ENCODE peak calls at places on chromosomes 6 and 20, in eight cellular contexts. S is endothelial cell; W is NCI-H1092; V is NK-92 treated with Interleukin-12 subunit alpha and Interleukin-12 subunit beta, amount 100 ng/mL, for 24 hours; B is NCI-H226; K is neural progenitor cell; D is activated CD4-positive, alpha-beta T cell treated with anti-CD3 and anti-CD28 coated beads for 36 hours; H is T-helper 9 cell. F is an unnamed sample.

GRCh38 chr6:144334150-144334708 is 49.1 kb downstream of the UTRN start:
- DNase-seq in B (no peak), S (no peak), D (peak; percentile 81), H (peak; percentile 45), K (no peak), W (no peak), V (peak; percentile 90), F (no peak)

GRCh38 chr20:35575958-35576357 is 34.1 kb downstream of the ERGIC3 start:
- DNase-seq in K (no peak), W (no peak), H (no peak), D (no peak), B (no peak), V (no peak), S (no peak), F (no peak)

GRCh38 chr20:37336369-37337207 is 9.4 kb upstream of the SRC start:
- DNase-seq in S (peak; percentile 46), K (peak; percentile 67), H (no peak), W (no peak), D (peak; percentile 79), B (no peak), V (no peak), F (no peak)

GRCh38 chr20:49750611-49751396 is 37.1 kb upstream of the B4GALT5 start:
- DNase-seq in V (peak; percentile 13), D (peak; percentile 18), S (no peak), B (no peak), W (no peak), K (no peak), H (no peak), F (no peak)

GRCh38 chr6:17012421-17013225 is 89.2 kb upstream of the STMND1 start:
- DNase-seq in H (no peak), S (peak; percentile 26), K (peak; percentile 54), B (no peak), D (no peak), W (no peak), V (no peak), F (no peak)

GRCh38 chr6:99119109-99120031 is 171.6 kb upstream of the FBXL4 start:
- DNase-seq in W (peak; percentile 22), K (peak; percentile 75), H (no peak), B (peak; percentile 3), S (peak; percentile 57), D (peak; percentile 35), V (no peak), F (no peak)

GRCh38 chr20:695165-695866 is 19.7 kb upstream of the SCRT2 start:
- DNase-seq in K (no peak), W (no peak), B (no peak), V (no peak), H (no peak), D (no peak), S (no peak), F (no peak)

GRCh38 chr6:37654727-37655500 is 42.8 kb downstream of the MDGA1 start:
- DNase-seq in S (no peak), D (no peak), V (no peak), K (no peak), H (no peak), W (no peak), B (no peak), F (no peak)

GRCh38 chr20:18879262-18879661 is 65.7 kb downstream of the SCP2D1 start:
- DNase-seq in V (no peak), S (no peak), B (peak; percentile 37), W (no peak), D (no peak), K (no peak), H (no peak), F (no peak)

GRCh38 chr6:131778134-131778533 is 29.7 kb upstream of the ENPP1 start:
- DNase-seq in H (no peak), D (no peak), S (no peak), V (no peak), K (no peak), B (no peak), W (no peak), F (no peak)

GRCh38 chr6:85343428-85343827 is 106.5 kb upstream of the NT5E start:
- DNase-seq in H (no peak), W (no peak), K (no peak), V (no peak), S (no peak), B (no peak), D (no peak), F (no peak)

GRCh38 chr6:40097590-40097989 is 163.3 kb upstream of the MOCS1 start:
- DNase-seq in D (no peak), B (no peak), S (no peak), K (no peak), W (no peak), H (no peak), V (no peak), F (no peak)

GRCh38 chr6:133502451-133503259 is 261.5 kb downstream of the EYA4 start:
- DNase-seq in K (peak; percentile 3), D (no peak), B (peak; percentile 94), S (no peak), V (no peak), H (no peak), W (peak; percentile 3), F (peak; percentile 89)

GRCh38 chr6:11685411-11686093 is 93.1 kb downstream of the ADTRP start:
- DNase-seq in S (no peak), W (no peak), D (no peak), V (no peak), K (no peak), H (no peak), B (peak; percentile 96), F (peak; percentile 84)

GRCh38 chr20:62972270-62973032 is 19.9 kb downstream of the SLC17A9 start:
- DNase-seq in B (peak; percentile 68), K (peak; percentile 93), W (peak; percentile 72), H (peak; percentile 81), D (peak; percentile 93), S (peak; percentile 94), V (peak; percentile 51), F (peak; percentile 42)

GRCh38 chr6:110897433-110897832 is 22.8 kb downstream of the AMD1 start:
- DNase-seq in V (no peak), S (no peak), H (no peak), D (no peak), K (no peak), W (no peak), B (no peak), F (no peak)

GRCh38 chr20:37903317-37904007 is 535 bp downstream of the VSTM2L start:
- DNase-seq in V (no peak), S (peak; percentile 23), H (no peak), K (no peak), D (peak; percentile 34), B (no peak), W (no peak), F (no peak)

GRCh38 chr20:32463642-32464400 is 105.7 kb downstream of the ASXL1 start:
- DNase-seq in D (no peak), V (no peak), S (no peak), H (no peak), K (peak; percentile 48), B (no peak), W (no peak), F (no peak)

GRCh38 chr20:23601715-23602114 is 4.0 kb downstream of the CST9 start:
- DNase-seq in K (no peak), B (no peak), H (no peak), S (no peak), W (no peak), D (no peak), V (no peak), F (no peak)

GRCh38 chr6:160030103-160030502 is 61.2 kb downstream of the IGF2R start:
- DNase-seq in V (no peak), S (no peak), D (no peak), W (peak; percentile 83), K (peak; percentile 80), H (no peak), B (peak; percentile 93), F (peak; percentile 91)

GRCh38 chr20:40961176-40961575 is 67.4 kb upstream of the TOP1 start:
- DNase-seq in D (no peak), B (no peak), S (no peak), K (no peak), H (no peak), W (no peak), V (no peak), F (no peak)

GRCh38 chr20:17873410-17874270 is 95.0 kb downstream of the SNX5 start:
- DNase-seq in W (peak; percentile 66), K (peak; percentile 25), V (no peak), H (no peak), D (no peak), S (no peak), B (peak; percentile 89), F (peak; percentile 75)

GRCh38 chr6:73286752-73287151 is 23.8 kb upstream of the KHDC1 start:
- DNase-seq in D (no peak), V (no peak), W (no peak), H (no peak), K (no peak), S (no peak), B (no peak), F (no peak)